ENCODE peak calls at places on chromosome 13, in nine cellular contexts. G is AG09309; A is body of pancreas; L is cardiac muscle cell; W is HepG2; H is CD8-positive, alpha-beta T cell; Y is uterus; N is Peyer's patch; E is AG10803. U is an unnamed sample.

GRCh38 chr13:101204270-101205011 is 211.9 kb downstream of the NALCN start:
- DNase-seq in G (peak), A (no peak), L (no peak), W (no peak), H (no peak), Y (no peak), N (no peak), E (peak), U (peak)

GRCh38 chr13:61170791-61171330 is 244.8 kb downstream of the PCDH20 start:
- DNase-seq in G (no peak), A (no peak), L (no peak), W (no peak), H (no peak), Y (no peak), N (no peak), E (no peak), U (no peak)

GRCh38 chr13:25406377-25406776 is 34.6 kb downstream of the ATP8A2 start:
- DNase-seq in G (no peak), A (no peak), L (no peak), W (peak), H (no peak), Y (no peak), N (no peak), E (no peak), U (no peak)

GRCh38 chr13:43785681-43786471 is 896 bp downstream of the ENOX1 start:
- DNase-seq in G (no peak), A (peak), L (peak), W (no peak), H (no peak), Y (peak), N (peak), E (peak), U (peak)

GRCh38 chr13:77898097-77898496 is 20.5 kb downstream of the EDNRB start:
- DNase-seq in G (no peak), A (no peak), L (peak), W (no peak), H (no peak), Y (no peak), N (no peak), E (no peak), U (peak)

GRCh38 chr13:35855531-35856019 is 275.6 kb downstream of the DCLK1 start:
- DNase-seq in G (no peak), A (no peak), L (no peak), W (no peak), H (no peak), Y (no peak), N (no peak), E (peak), U (no peak)

GRCh38 chr13:91153372-91153771 is 194.1 kb upstream of the MIR17HG start:
- DNase-seq in G (no peak), A (no peak), L (no peak), W (no peak), H (no peak), Y (no peak), N (no peak), E (peak), U (no peak)

GRCh38 chr13:42645717-42646116 is 71.8 kb downstream of the TNFSF11 start:
- DNase-seq in G (no peak), A (no peak), L (no peak), W (no peak), H (no peak), Y (no peak), N (no peak), E (no peak), U (no peak)

GRCh38 chr13:48896312-48896711 is 79.4 kb upstream of the FNDC3A start:
- DNase-seq in G (no peak), A (no peak), L (peak), W (no peak), H (no peak), Y (no peak), N (no peak), E (peak), U (peak)

GRCh38 chr13:41668130-41668757 is 210.9 kb downstream of the RGCC start:
- DNase-seq in G (peak), A (peak), L (peak), W (peak), H (peak), Y (peak), N (no peak), E (peak), U (peak)

GRCh38 chr13:93147293-93147645 is 79.3 kb upstream of the GPC6 start:
- DNase-seq in G (no peak), A (no peak), L (no peak), W (no peak), H (no peak), Y (no peak), N (no peak), E (no peak), U (no peak)

GRCh38 chr13:74047925-74048324 is 86.3 kb downstream of the KLF12 start:
- DNase-seq in G (no peak), A (no peak), L (no peak), W (no peak), H (no peak), Y (no peak), N (no peak), E (peak), U (peak)

GRCh38 chr13:78015782-78016181 is 97.2 kb upstream of the EDNRB start:
- DNase-seq in G (no peak), A (no peak), L (no peak), W (no peak), H (no peak), Y (no peak), N (no peak), E (no peak), U (no peak)

GRCh38 chr13:23868521-23868920 is 20.7 kb downstream of the MIPEP start:
- DNase-seq in G (peak), A (no peak), L (peak), W (no peak), H (no peak), Y (no peak), N (no peak), E (peak), U (peak)

GRCh38 chr13:99909836-99910619 is 61.5 kb downstream of the ZIC5 start:
- DNase-seq in G (no peak), A (peak), L (peak), W (no peak), H (no peak), Y (no peak), N (no peak), E (no peak), U (no peak)

GRCh38 chr13:25153736-25154135 is 18.4 kb downstream of the AMER2 start:
- DNase-seq in G (no peak), A (no peak), L (no peak), W (no peak), H (no peak), Y (no peak), N (no peak), E (no peak), U (no peak)

GRCh38 chr13:51832471-51833152 is 12.4 kb downstream of the TMEM272 start:
- DNase-seq in G (peak), A (peak), L (peak), W (no peak), H (peak), Y (no peak), N (no peak), E (peak), U (peak)

DNA sequence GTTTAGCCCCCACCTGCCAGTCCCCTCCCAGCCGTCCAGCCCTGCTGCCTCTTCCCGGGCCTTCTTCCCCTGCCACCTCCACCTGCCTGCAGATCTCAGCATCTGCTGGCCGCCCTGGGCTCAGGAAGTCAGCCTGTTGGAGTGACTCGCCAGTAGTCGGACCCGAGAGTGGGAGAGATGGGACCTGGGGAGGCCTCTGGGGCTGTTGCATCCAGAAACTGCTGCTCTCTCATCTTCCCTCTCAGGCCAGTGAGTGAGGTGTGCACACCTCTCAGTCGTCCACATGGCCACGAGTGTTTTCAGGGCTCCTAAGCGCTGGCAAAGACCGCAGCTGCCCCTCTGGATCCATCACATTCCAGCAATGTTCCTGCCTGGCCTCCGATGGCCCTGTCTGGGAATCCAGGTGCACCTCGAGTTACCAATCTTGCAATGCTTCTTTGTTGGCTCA is 151.8 kb upstream of the SOX1 start:
- DNase-seq in G (no peak), A (no peak), L (no peak), W (no peak), H (no peak), Y (no peak), N (no peak), E (no peak), U (no peak)
- H3K4me3 ChIP-seq in G (no peak), A (no peak), L (no peak), W (no peak), H (no peak), Y (no peak), N (no peak), E (no peak), U (no peak)

GRCh38 chr13:112586334-112586733 is 1.6 kb downstream of the TUBGCP3 start:
- DNase-seq in G (no peak), A (no peak), L (no peak), W (no peak), H (no peak), Y (no peak), N (no peak), E (no peak), U (no peak)
- H3K4me3 ChIP-seq in G (no peak), A (no peak), L (no peak), W (no peak), H (no peak), Y (no peak), N (peak), E (no peak), U (peak)

GRCh38 chr13:103976371-103976770 is 910.2 kb upstream of the SLC10A2 start:
- DNase-seq in G (no peak), A (no peak), L (no peak), W (no peak), H (no peak), Y (no peak), N (no peak), E (no peak), U (no peak)

DNA sequence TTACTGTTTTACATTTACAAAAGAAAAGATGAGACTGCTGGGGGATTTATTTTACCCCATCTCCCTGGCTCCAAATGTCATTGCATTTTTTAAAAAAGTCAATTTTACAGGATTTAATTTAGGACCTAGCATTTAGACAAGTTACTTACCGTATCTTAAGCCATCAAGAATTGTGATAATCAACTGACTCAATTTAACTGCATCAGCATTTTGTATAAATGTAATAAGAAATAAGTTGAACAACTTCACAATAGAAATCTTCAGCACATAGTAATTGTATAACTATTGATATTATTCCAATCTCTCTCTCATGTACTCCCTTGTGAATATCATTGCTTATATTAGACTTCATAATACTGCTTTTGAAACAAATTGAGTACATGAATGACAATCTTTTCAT is 907.5 kb upstream of the SLC10A2 start:
- DNase-seq in G (no peak), A (no peak), L (no peak), W (no peak), H (no peak), Y (no peak), N (no peak), E (no peak), U (no peak)
- H3K4me3 ChIP-seq in G (no peak), A (no peak), L (no peak), W (no peak), H (no peak), Y (no peak), N (no peak), E (no peak), U (no peak)

GRCh38 chr13:33616130-33616529 is 201.8 kb upstream of the RFC3 start:
- DNase-seq in G (no peak), A (no peak), L (no peak), W (no peak), H (no peak), Y (no peak), N (no peak), E (no peak), U (no peak)
- H3K4me3 ChIP-seq in G (no peak), A (no peak), L (no peak), W (no peak), H (no peak), Y (no peak), N (no peak), E (no peak), U (no peak)

GRCh38 chr13:111866731-111867245 is 200.2 kb upstream of the SOX1 start:
- DNase-seq in G (no peak), A (no peak), L (no peak), W (no peak), H (no peak), Y (no peak), N (no peak), E (no peak), U (no peak)

GRCh38 chr13:111864566-111864965 is 202.4 kb upstream of the SOX1 start:
- DNase-seq in G (no peak), A (no peak), L (no peak), W (no peak), H (no peak), Y (no peak), N (no peak), E (no peak), U (no peak)

GRCh38 chr13:111865046-111865445 is 201.9 kb upstream of the SOX1 start:
- DNase-seq in G (no peak), A (no peak), L (no peak), W (no peak), H (no peak), Y (no peak), N (no peak), E (no peak), U (no peak)

GRCh38 chr13:111867657-111868056 is 199.3 kb upstream of the SOX1 start:
- DNase-seq in G (no peak), A (no peak), L (no peak), W (no peak), H (no peak), Y (no peak), N (no peak), E (no peak), U (no peak)

GRCh38 chr13:111865826-111866225 is 201.1 kb upstream of the SOX1 start:
- DNase-seq in G (no peak), A (no peak), L (no peak), W (no peak), H (no peak), Y (no peak), N (no peak), E (no peak), U (no peak)
- H3K4me3 ChIP-seq in G (no peak), A (no peak), L (no peak), W (no peak), H (no peak), Y (no peak), N (no peak), E (no peak), U (no peak)

DNA sequence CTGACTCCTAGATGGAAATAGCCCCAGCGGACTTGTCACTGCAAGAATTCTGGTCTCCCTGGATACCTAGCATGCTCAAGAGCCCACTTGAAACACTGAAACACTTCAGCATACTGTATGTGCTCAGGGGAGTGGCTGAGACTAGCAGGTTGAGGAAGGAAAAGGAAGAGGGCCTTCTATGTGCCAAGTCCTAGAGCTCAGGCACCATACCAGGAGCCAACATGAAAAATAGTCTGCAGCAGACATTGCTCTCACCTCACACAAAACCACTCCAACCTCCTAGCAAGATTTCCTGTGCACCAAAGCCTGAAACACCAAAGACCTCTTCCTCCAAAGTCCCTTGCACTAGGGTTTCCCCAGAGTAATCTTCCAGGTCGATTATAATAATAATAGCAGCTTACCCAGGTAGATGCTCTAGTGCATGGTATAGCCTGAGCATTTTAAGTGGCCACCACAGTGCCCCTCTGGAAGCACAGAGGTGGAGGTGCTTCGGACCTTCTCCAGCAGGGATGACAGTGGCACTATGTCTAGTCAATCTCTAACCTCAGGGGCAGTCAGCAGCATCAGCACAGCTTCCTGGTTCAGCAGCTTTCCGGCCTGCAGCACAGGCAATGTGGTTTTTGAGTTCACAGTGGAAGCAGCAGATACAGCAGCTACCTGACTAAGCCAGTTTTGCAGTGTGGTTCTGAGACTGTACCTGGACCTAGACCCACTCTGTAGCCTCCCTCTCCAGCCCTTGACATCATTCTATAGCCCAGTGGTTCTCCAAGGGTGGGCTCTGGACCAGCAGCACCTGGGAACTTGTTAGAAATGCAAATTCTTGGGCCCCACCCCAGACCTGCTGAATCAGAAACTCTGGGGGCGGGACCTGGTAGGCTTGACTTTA is 45.6 kb upstream of the UBE2L5 start:
- DNase-seq in G (no peak), A (peak), L (no peak), W (no peak), H (peak), Y (no peak), N (peak), E (no peak), U (no peak)
- H3K4me3 ChIP-seq in G (no peak), A (no peak), L (no peak), W (no peak), H (peak), Y (no peak), N (peak), E (no peak), U (no peak)

GRCh38 chr13:33264620-33264978 is 21.0 kb downstream of the STARD13 start:
- DNase-seq in G (no peak), A (no peak), L (no peak), W (no peak), H (no peak), Y (no peak), N (no peak), E (no peak), U (peak)
- H3K4me3 ChIP-seq in G (no peak), A (no peak), L (no peak), W (no peak), H (no peak), Y (no peak), N (no peak), E (no peak), U (no peak)

DNA sequence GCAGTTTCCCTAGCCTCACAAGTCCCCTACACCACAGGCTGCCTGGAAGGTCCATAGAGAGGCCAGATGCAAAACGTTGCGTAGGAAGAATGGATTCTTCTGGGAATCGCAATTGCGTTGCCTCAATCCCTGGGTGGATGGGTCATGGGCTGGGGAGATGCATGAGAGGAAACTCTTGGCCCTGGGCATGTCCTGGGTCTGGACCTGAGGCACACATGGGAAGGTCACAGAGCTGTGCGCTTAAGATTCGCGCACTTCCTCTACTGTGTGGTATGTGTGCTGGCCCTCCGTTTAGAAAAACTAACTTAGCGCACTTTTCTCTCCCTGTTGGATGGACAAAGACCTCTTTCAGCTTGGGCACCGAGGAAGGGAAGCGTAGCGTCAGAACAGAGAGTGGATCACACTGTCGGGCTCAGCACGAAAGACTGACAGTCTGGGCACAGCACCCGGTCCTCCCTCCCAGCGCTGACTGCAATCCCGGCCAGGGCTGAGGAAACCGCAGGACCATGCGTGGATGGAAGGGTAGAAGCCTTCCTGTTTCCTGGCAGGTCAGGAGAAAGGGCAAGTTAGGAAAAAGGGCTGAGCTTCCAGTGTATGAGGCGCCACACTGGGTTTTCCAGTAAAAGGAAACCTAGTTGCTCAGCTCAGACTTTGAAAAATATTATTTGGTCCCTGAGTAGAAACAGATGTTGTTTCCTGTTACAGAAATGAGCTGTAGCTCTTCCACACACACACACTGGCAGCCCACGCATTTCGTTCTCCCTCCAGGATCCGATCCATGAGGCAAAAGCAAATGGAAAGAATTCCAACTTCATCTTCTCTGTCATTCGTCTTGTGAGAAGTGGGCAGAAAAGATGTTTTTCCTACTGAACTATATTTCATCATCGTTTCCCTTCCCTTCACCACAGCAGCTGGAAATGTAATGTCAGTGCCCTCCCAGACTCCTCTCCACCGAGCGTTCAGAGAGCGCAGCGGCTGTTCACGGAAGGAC is 86.0 kb downstream of the ING1 start:
- DNase-seq in G (peak), A (peak), L (peak), W (no peak), H (no peak), Y (peak), N (no peak), E (peak), U (peak)
- H3K4me3 ChIP-seq in G (peak), A (no peak), L (no peak), W (no peak), H (no peak), Y (peak), N (peak), E (peak), U (peak)

GRCh38 chr13:110346661-110347067 is 39.6 kb downstream of the COL4A2 start:
- DNase-seq in G (no peak), A (no peak), L (no peak), W (no peak), H (no peak), Y (peak), N (peak), E (no peak), U (no peak)
- H3K4me3 ChIP-seq in G (no peak), A (no peak), L (no peak), W (no peak), H (no peak), Y (no peak), N (no peak), E (no peak), U (no peak)

DNA sequence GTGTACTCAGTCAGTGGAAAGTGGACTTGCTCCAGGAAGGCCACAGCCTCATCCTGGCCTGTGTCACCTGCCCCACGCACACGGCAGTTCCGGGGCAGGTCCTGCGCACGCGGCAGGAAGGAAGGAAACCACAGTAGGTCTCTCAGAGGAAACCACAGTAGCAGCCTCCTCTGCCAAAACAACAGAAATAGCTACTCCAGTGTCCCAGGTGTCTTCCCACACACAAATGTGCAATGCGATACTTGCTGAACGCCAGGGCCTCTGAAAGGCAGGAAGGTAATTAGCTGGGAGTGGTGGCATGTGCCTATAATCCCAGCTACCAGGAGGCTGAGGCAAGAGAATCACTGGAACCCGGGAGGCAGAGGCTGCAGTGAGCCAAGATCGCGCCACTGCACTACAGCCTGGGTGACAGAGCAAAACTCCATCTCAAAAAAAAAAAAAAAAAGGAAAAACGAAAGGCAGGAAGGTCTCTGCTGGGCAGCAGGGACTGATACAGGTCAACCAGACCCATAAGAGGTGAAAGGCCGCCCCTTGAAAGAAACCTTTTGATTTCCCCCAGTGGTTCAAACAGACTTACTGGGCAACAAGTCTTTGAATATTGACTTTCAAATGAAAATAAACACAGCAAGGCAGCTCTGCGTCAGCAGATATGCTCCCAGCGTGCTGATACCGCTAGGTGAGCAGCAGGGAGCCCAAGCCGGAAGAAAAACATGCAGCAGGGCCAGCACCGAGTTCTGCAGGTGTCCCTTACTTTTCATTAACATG is 49.5 kb downstream of the CRYL1 start:
- DNase-seq in G (no peak), A (peak), L (no peak), W (no peak), H (peak), Y (no peak), N (no peak), E (no peak), U (no peak)
- H3K4me3 ChIP-seq in G (no peak), A (no peak), L (no peak), W (no peak), H (peak), Y (no peak), N (no peak), E (no peak), U (no peak)

U was measured in fibroblast of the aortic adventitia.